ENCODE peak calls at places on chromosomes 6 and 20, in four cellular contexts. One of them, this sample, is unnamed.

GRCh38 chr6:160679402-160679769 is 15.3 kb upstream of the LPA start:
- DNase-seq in fibroblast of lung: no peak
- DNase-seq in GM23338: peak
- DNase-seq in osteoblast: no peak
- DNase-seq in this sample: peak

GRCh38 chr6:52815167-52816092 is 11.8 kb upstream of the GSTA1 start:
- DNase-seq in fibroblast of lung: peak
- DNase-seq in osteoblast: peak
- DNase-seq in GM23338: peak
- DNase-seq in this sample: peak

GRCh38 chr6:49072885-49073620 is 390.0 kb downstream of the MMUT start:
- DNase-seq in fibroblast of lung: no peak
- DNase-seq in GM23338: no peak
- DNase-seq in osteoblast: no peak
- DNase-seq in this sample: no peak

GRCh38 chr20:53040678-53041674 is 68.8 kb downstream of the TSHZ2 start:
- DNase-seq in osteoblast: peak
- DNase-seq in GM23338: no peak
- DNase-seq in fibroblast of lung: peak
- DNase-seq in this sample: no peak

GRCh38 chr6:125512621-125513020 is 210.9 kb upstream of the HDDC2 start:
- DNase-seq in osteoblast: no peak
- DNase-seq in GM23338: peak
- DNase-seq in fibroblast of lung: no peak
- DNase-seq in this sample: no peak

GRCh38 chr6:29627762-29628418 is 5.1 kb downstream of the GABBR1 start:
- DNase-seq in fibroblast of lung: peak
- DNase-seq in GM23338: peak
- DNase-seq in osteoblast: peak
- DNase-seq in this sample: peak

GRCh38 chr20:31819083-31819784 is at the start of gene MYLK2:
- DNase-seq in GM23338: peak
- DNase-seq in osteoblast: no peak
- DNase-seq in fibroblast of lung: no peak
- DNase-seq in this sample: no peak

GRCh38 chr20:59219206-59219605 is 55.6 kb downstream of the ZNF831 start:
- DNase-seq in fibroblast of lung: no peak
- DNase-seq in osteoblast: no peak
- DNase-seq in GM23338: peak
- DNase-seq in this sample: no peak

GRCh38 chr6:82362868-82363267 is 749 bp upstream of the TPBG start:
- DNase-seq in GM23338: peak
- DNase-seq in fibroblast of lung: peak
- DNase-seq in osteoblast: peak
- DNase-seq in this sample: no peak

GRCh38 chr6:105226598-105227291 is 46.9 kb upstream of the POPDC3 start:
- DNase-seq in fibroblast of lung: no peak
- DNase-seq in GM23338: no peak
- DNase-seq in osteoblast: no peak
- DNase-seq in this sample: no peak

GRCh38 chr20:36148439-36148838 is 6.1 kb upstream of the EPB41L1 start:
- DNase-seq in GM23338: no peak
- DNase-seq in osteoblast: no peak
- DNase-seq in fibroblast of lung: no peak
- DNase-seq in this sample: no peak

GRCh38 chr6:33192671-33193602 is 670 bp upstream of the COL11A2 start:
- DNase-seq in fibroblast of lung: no peak
- DNase-seq in osteoblast: peak
- DNase-seq in GM23338: peak
- DNase-seq in this sample: no peak

GRCh38 chr6:9482030-9482731 is 932.7 kb downstream of the TFAP2A start:
- DNase-seq in GM23338: peak
- DNase-seq in osteoblast: no peak
- DNase-seq in fibroblast of lung: peak
- DNase-seq in this sample: no peak

GRCh38 chr6:135922170-135922569 is 70.7 kb downstream of the PDE7B start:
- DNase-seq in GM23338: peak
- DNase-seq in osteoblast: peak
- DNase-seq in fibroblast of lung: peak
- DNase-seq in this sample: no peak

GRCh38 chr20:46592580-46593362 is 42.3 kb upstream of the OCSTAMP start:
- DNase-seq in osteoblast: peak
- DNase-seq in fibroblast of lung: no peak
- DNase-seq in GM23338: peak
- DNase-seq in this sample: no peak
- TF ChIP-seq CTCF in osteoblast: peak
- TF ChIP-seq CTCF in fibroblast of lung: no peak
- TF ChIP-seq CTCF in GM23338: peak
- TF ChIP-seq CTCF in this sample: no peak

GRCh38 chr6:43953794-43954310 is 173.4 kb downstream of the MRPL14 start:
- DNase-seq in GM23338: peak
- DNase-seq in fibroblast of lung: peak
- DNase-seq in osteoblast: no peak
- DNase-seq in this sample: no peak
- TF ChIP-seq CTCF in GM23338: peak
- TF ChIP-seq CTCF in fibroblast of lung: peak
- TF ChIP-seq CTCF in osteoblast: peak
- TF ChIP-seq CTCF in this sample: peak

GRCh38 chr6:26521485-26522391 is 16.4 kb upstream of the HMGN4 start:
- DNase-seq in osteoblast: peak
- DNase-seq in fibroblast of lung: peak
- DNase-seq in GM23338: peak
- DNase-seq in this sample: peak
- TF ChIP-seq CTCF in osteoblast: peak
- TF ChIP-seq CTCF in fibroblast of lung: no peak
- TF ChIP-seq CTCF in GM23338: peak
- TF ChIP-seq CTCF in this sample: peak

DNA sequence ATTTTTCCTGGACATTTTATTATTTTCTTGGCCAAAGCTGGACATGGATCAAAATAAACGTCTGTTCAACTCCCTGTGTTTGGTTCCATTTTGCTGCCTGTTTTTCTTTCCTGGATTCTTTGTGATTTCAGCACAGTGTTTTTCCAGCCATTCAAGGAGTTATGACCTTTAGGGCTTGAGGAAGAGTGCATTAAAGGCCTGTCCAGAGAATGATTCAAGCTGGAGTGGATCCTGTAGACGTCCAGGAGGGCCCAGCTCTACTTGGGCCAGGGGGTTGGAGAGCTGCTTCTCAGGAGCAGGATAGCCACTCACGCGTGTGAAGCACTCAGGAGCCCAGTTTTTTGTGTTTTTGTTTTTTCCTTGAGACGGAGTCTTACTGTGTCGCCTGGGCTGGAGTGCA is 56.5 kb upstream of the IER3 start:
- DNase-seq in osteoblast: peak
- DNase-seq in fibroblast of lung: no peak
- DNase-seq in GM23338: no peak
- DNase-seq in this sample: no peak
- TF ChIP-seq CTCF in osteoblast: no peak
- TF ChIP-seq CTCF in fibroblast of lung: no peak
- TF ChIP-seq CTCF in GM23338: no peak
- TF ChIP-seq CTCF in this sample: no peak

GRCh38 chr20:51906694-51907093 is 104.4 kb upstream of the SALL4 start:
- DNase-seq in fibroblast of lung: no peak
- DNase-seq in GM23338: no peak
- DNase-seq in osteoblast: no peak
- DNase-seq in this sample: no peak

GRCh38 chr20:51906049-51906448 is 103.7 kb upstream of the SALL4 start:
- DNase-seq in GM23338: no peak
- DNase-seq in fibroblast of lung: no peak
- DNase-seq in osteoblast: no peak
- DNase-seq in this sample: no peak

GRCh38 chr20:51916244-51916643 is 113.9 kb upstream of the SALL4 start:
- DNase-seq in fibroblast of lung: no peak
- DNase-seq in osteoblast: no peak
- DNase-seq in GM23338: no peak
- DNase-seq in this sample: no peak

GRCh38 chr20:51914758-51915157 is 112.4 kb upstream of the SALL4 start:
- DNase-seq in fibroblast of lung: no peak
- DNase-seq in GM23338: no peak
- DNase-seq in osteoblast: no peak
- DNase-seq in this sample: no peak

DNA sequence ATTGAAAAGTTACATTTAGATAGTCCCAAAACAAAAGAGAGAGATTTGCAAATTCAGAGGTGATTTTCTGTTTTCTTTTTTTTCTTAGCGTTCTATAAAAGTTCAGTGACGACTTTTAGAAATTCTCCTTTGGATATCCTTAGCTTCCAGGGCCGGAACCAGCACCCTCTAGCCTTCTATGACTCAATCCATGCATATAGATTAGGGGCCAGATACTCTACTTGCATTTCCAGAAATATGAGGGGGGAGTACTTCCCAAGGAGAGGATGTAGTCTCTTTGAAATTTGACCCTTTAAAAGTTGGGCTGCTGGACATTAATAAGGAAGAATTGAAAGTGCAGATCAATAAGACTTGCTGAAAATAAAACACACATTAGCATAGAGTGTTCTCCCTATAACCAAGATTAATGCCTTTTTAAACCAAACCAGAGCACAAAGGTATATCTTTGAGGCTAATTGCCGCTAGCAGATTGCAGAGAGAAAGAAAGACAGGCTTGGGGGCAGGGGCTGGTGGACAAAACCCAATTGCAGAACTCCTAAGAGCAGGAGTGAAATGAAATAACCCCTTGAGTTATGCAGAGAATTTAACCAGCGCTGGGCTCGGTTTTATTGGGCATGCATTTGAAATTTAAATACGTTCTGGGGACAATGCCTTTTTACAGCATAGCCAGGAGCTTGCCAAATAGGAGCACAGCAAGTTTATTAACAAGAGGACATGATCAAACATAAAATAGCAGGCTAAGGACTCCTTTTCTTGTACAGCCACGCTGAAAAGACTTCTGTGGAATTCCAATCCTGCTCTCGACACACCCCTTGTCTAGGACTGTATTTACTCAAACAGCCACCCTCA is 108.1 kb upstream of the SALL4 start:
- DNase-seq in GM23338: peak
- DNase-seq in fibroblast of lung: no peak
- DNase-seq in osteoblast: no peak
- DNase-seq in this sample: no peak
- TF ChIP-seq CTCF in GM23338: no peak
- TF ChIP-seq CTCF in fibroblast of lung: no peak
- TF ChIP-seq CTCF in osteoblast: no peak
- TF ChIP-seq CTCF in this sample: no peak

This sample was measured in progenitor cell of endocrine pancreas.